ENCODE peak calls at places on chromosome 9, in six cellular contexts. W, B, E, H, L and G are unnamed samples.
A peak's percentile ranks its signal among the peaks of the same experiment; 100 is the strongest.

GRCh38 chr9:1726993-1727759 is 288.0 kb upstream of the SMARCA2 start:
- DNase-seq in W (no peak), B (no peak), L (no peak), H (no peak), E (peak; percentile 8), G (no peak)

GRCh38 chr9:2765250-2765880 is 48.1 kb downstream of the KCNV2 start:
- DNase-seq in E (no peak), H (no peak), W (no peak), B (no peak), L (no peak), G (no peak)

GRCh38 chr9:81559741-81560140 is 129.6 kb downstream of the TLE1 start:
- DNase-seq in B (no peak), L (no peak), E (no peak), H (no peak), W (peak; percentile 83), G (peak; percentile 66)

GRCh38 chr9:137534256-137535119 is 15.7 kb downstream of the PNPLA7 start:
- DNase-seq in B (no peak), H (no peak), L (no peak), E (peak; percentile 64), W (no peak), G (no peak)

GRCh38 chr9:3827175-3827574 is 301.4 kb upstream of the RFX3 start:
- DNase-seq in H (no peak), L (no peak), W (no peak), E (no peak), B (no peak), G (no peak)

GRCh38 chr9:91502913-91503649 is 79.4 kb upstream of the NFIL3 start:
- DNase-seq in B (no peak), E (no peak), L (no peak), H (no peak), W (no peak), G (no peak)

GRCh38 chr9:136765041-136765440 is 723 bp upstream of the LCN15 start:
- DNase-seq in W (no peak), H (no peak), B (no peak), E (no peak), L (no peak), G (no peak)

GRCh38 chr9:110995511-110996340 is 42.5 kb downstream of the LPAR1 start:
- DNase-seq in W (no peak), B (no peak), L (no peak), E (no peak), H (no peak), G (no peak)

GRCh38 chr9:132743886-132744544 is 73.8 kb downstream of the GTF3C4 start:
- DNase-seq in H (no peak), L (no peak), E (no peak), W (no peak), B (no peak), G (no peak)

GRCh38 chr9:83006378-83006777 is 56.6 kb downstream of the RASEF start:
- DNase-seq in L (no peak), W (no peak), E (no peak), B (no peak), H (no peak), G (no peak)

GRCh38 chr9:93119953-93120845 is 13.9 kb downstream of the NINJ1 start:
- DNase-seq in L (peak; percentile 22), B (no peak), E (peak; percentile 95), W (peak; percentile 84), H (no peak), G (peak; percentile 49)

GRCh38 chr9:69556707-69557106 is 115.5 kb downstream of the APBA1 start:
- DNase-seq in W (no peak), L (no peak), E (no peak), B (no peak), H (no peak), G (no peak)

GRCh38 chr9:73179594-73179993 is 27.9 kb downstream of the ANXA1 start:
- DNase-seq in W (no peak), B (no peak), H (no peak), L (no peak), E (no peak), G (peak; percentile 15)

GRCh38 chr9:23721466-23721865 is 104.6 kb downstream of the ELAVL2 start:
- DNase-seq in H (no peak), L (no peak), E (no peak), B (no peak), W (no peak), G (no peak)

GRCh38 chr9:121682926-121683485 is 31.6 kb downstream of the DAB2IP start:
- DNase-seq in B (no peak), E (no peak), W (no peak), H (no peak), L (no peak), G (no peak)

GRCh38 chr9:93061791-93062299 is 3.3 kb downstream of the SUSD3 start:
- DNase-seq in H (no peak), W (no peak), E (no peak), B (no peak), L (peak; percentile 35), G (no peak)

GRCh38 chr9:2132484-2133082 is 117.4 kb downstream of the SMARCA2 start:
- DNase-seq in E (peak; percentile 19), L (no peak), H (no peak), W (peak; percentile 20), B (no peak), G (no peak)

GRCh38 chr9:16426716-16427115 is 443.8 kb downstream of the BNC2 start:
- DNase-seq in L (no peak), W (no peak), B (no peak), H (no peak), E (no peak), G (no peak)

GRCh38 chr9:18665947-18666346 is 192.0 kb downstream of the ADAMTSL1 start:
- DNase-seq in H (no peak), E (no peak), W (no peak), B (no peak), L (no peak), G (no peak)

GRCh38 chr9:83649080-83649479 is 26.1 kb downstream of the IDNK start:
- DNase-seq in E (peak; percentile 49), W (no peak), B (peak; percentile 73), H (peak; percentile 62), L (peak; percentile 90), G (no peak)

GRCh38 chr9:126158591-126159519 is 167.8 kb upstream of the MVB12B start:
- DNase-seq in B (no peak), H (no peak), W (no peak), L (no peak), E (no peak), G (no peak)

GRCh38 chr9:127923771-127924170 is 6.8 kb downstream of the PIP5KL1 start:
- DNase-seq in L (no peak), W (peak; percentile 96), H (no peak), B (no peak), E (no peak), G (peak; percentile 86)

GRCh38 chr9:126925876-126926275 is 11.3 kb downstream of the RALGPS1 start:
- DNase-seq in W (no peak), E (no peak), B (no peak), L (no peak), H (no peak), G (no peak)

GRCh38 chr9:123620258-123620657 is 264.3 kb downstream of the CRB2 start:
- DNase-seq in B (no peak), H (no peak), L (no peak), E (no peak), W (no peak), G (no peak)

GRCh38 chr9:69193685-69194032 is 19.6 kb downstream of the TJP2 start:
- DNase-seq in B (no peak), W (no peak), E (no peak), L (no peak), H (no peak), G (no peak)

GRCh38 chr9:127214421-127215265 is 49.9 kb upstream of the GARNL3 start:
- DNase-seq in L (peak; percentile 76), B (peak; percentile 49), W (peak; percentile 27), H (peak; percentile 41), E (peak; percentile 54), G (no peak)

GRCh38 chr9:125233678-125234077 is 7.5 kb downstream of the HSPA5 start:
- DNase-seq in E (no peak), W (peak; percentile 97), L (no peak), B (no peak), H (no peak), G (peak; percentile 96)